ENCODE peak calls at places on chromosomes 7 and 10, in five cellular contexts. One of them, this sample, is unnamed.

GRCh38 chr10:91247360-91248111 is 27.1 kb downstream of the PCGF5 start:
- DNase-seq in GM12865: no peak
- DNase-seq in fibroblast of pulmonary artery: peak; percentile 34
- DNase-seq in hepatocyte: peak; percentile 5
- DNase-seq in stomach: no peak
- DNase-seq in this sample: peak; percentile 12

GRCh38 chr10:88781206-88781605 is 21.3 kb upstream of the LIPM start:
- DNase-seq in GM12865: no peak
- DNase-seq in fibroblast of pulmonary artery: no peak
- DNase-seq in hepatocyte: no peak
- DNase-seq in stomach: no peak
- DNase-seq in this sample: no peak

GRCh38 chr10:73039635-73040034 is 57.0 kb downstream of the P4HA1 start:
- DNase-seq in GM12865: no peak
- DNase-seq in fibroblast of pulmonary artery: peak; percentile 53
- DNase-seq in hepatocyte: no peak
- DNase-seq in stomach: no peak
- DNase-seq in this sample: peak; percentile 49

GRCh38 chr7:107230334-107230733 is 61.5 kb downstream of the HBP1 start:
- DNase-seq in GM12865: no peak
- DNase-seq in fibroblast of pulmonary artery: no peak
- DNase-seq in hepatocyte: no peak
- DNase-seq in stomach: no peak
- DNase-seq in this sample: no peak

GRCh38 chr10:59601985-59602384 is 107.7 kb downstream of the SLC16A9 start:
- DNase-seq in GM12865: no peak
- DNase-seq in fibroblast of pulmonary artery: no peak
- DNase-seq in hepatocyte: no peak
- DNase-seq in stomach: no peak
- DNase-seq in this sample: no peak

GRCh38 chr10:6766061-6766460 is 186.0 kb upstream of the PRKCQ start:
- DNase-seq in GM12865: no peak
- DNase-seq in fibroblast of pulmonary artery: peak; percentile 54
- DNase-seq in hepatocyte: peak; percentile 42
- DNase-seq in stomach: no peak
- DNase-seq in this sample: no peak

GRCh38 chr7:92987095-92987494 is 130.7 kb downstream of the SAMD9 start:
- DNase-seq in GM12865: no peak
- DNase-seq in fibroblast of pulmonary artery: peak; percentile 64
- DNase-seq in hepatocyte: no peak
- DNase-seq in stomach: no peak
- DNase-seq in this sample: peak; percentile 88

GRCh38 chr10:28408237-28408777 is 105.4 kb upstream of the MPP7 start:
- DNase-seq in GM12865: no peak
- DNase-seq in fibroblast of pulmonary artery: no peak
- DNase-seq in hepatocyte: no peak
- DNase-seq in stomach: no peak
- DNase-seq in this sample: no peak

GRCh38 chr7:56175784-56176183 is 59.6 kb upstream of the NUPR2 start:
- DNase-seq in GM12865: no peak
- DNase-seq in fibroblast of pulmonary artery: no peak
- DNase-seq in hepatocyte: no peak
- DNase-seq in stomach: no peak
- DNase-seq in this sample: no peak

GRCh38 chr7:156950381-156950858 is 908 bp downstream of the NOM1 start:
- DNase-seq in GM12865: no peak
- DNase-seq in fibroblast of pulmonary artery: peak; percentile 10
- DNase-seq in hepatocyte: no peak
- DNase-seq in stomach: no peak
- DNase-seq in this sample: no peak

GRCh38 chr7:156948361-156948760 is 1.2 kb upstream of the NOM1 start:
- DNase-seq in GM12865: no peak
- DNase-seq in fibroblast of pulmonary artery: no peak
- DNase-seq in hepatocyte: no peak
- DNase-seq in stomach: no peak
- DNase-seq in this sample: no peak

GRCh38 chr7:156944876-156945275 is 4.6 kb upstream of the NOM1 start:
- DNase-seq in GM12865: no peak
- DNase-seq in fibroblast of pulmonary artery: no peak
- DNase-seq in hepatocyte: no peak
- DNase-seq in stomach: no peak
- DNase-seq in this sample: no peak

GRCh38 chr7:156947120-156947843 is 2.2 kb upstream of the NOM1 start:
- DNase-seq in GM12865: no peak
- DNase-seq in fibroblast of pulmonary artery: no peak
- DNase-seq in hepatocyte: no peak
- DNase-seq in stomach: no peak
- DNase-seq in this sample: no peak

DNA sequence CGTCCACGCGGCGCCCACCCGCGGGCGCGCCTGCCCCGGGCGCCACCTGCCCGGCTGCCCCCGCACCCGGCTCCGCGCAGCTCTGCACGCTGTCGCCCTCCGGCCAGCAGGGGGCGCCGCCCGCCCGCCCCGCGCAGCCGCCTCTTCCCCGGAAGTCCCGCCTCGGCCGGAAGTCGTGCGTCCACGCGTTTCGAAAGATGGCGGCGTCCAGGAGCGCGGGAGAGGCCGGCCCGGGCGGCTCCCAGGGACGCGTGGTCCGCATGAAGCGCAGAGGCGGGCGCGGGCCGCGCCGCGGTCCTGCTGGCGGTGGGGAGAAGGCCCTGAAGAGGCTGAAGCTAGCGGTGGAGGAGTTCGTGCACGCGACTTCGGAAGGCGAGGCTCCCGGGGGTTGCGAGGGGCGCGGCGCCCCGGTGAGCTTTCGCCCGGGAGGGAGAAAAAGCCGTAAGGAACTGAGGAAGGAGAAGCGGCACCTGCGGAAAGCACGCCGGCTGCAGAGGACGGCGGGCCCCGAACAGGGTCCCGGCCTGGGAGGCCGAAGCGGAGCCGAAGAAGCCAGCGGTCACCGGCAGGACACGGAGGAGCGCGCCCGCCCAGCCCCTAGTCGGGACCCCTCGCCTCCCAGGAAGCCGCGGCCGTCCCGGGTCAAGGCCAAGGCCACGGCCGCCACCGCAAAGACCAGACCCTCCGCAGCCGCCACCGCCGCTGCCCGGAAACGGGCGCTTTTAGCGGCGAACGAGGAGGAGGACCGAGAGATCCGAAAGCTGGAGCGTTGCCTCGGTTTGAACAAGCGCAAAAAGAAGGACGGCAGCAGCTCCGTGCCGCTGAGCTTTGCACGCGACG is at the start of gene NOM1:
- DNase-seq in GM12865: peak; percentile 93
- DNase-seq in fibroblast of pulmonary artery: peak; percentile 83
- DNase-seq in hepatocyte: peak; percentile 94
- DNase-seq in stomach: peak; percentile 92
- DNase-seq in this sample: peak; percentile 3
- TF ChIP-seq CTCF in GM12865: peak; percentile 78
- TF ChIP-seq CTCF in fibroblast of pulmonary artery: peak; percentile 9
- TF ChIP-seq CTCF in hepatocyte: peak; percentile 70
- TF ChIP-seq CTCF in stomach: peak; percentile 76
- TF ChIP-seq CTCF in this sample: peak; percentile 69

GRCh38 chr10:86956195-86956840 is 1.1 kb downstream of the MMRN2 start:
- DNase-seq in GM12865: no peak
- DNase-seq in fibroblast of pulmonary artery: no peak
- DNase-seq in hepatocyte: no peak
- DNase-seq in stomach: no peak
- DNase-seq in this sample: no peak
- H3K4me3 ChIP-seq in GM12865: no peak overlapping the region
- H3K4me3 ChIP-seq in fibroblast of pulmonary artery: peak overlapping the region; percentile 7
- H3K4me3 ChIP-seq in hepatocyte: no peak overlapping the region
- H3K4me3 ChIP-seq in stomach: peak overlapping the region; percentile 39
- H3K4me3 ChIP-seq in this sample: no peak overlapping the region

DNA sequence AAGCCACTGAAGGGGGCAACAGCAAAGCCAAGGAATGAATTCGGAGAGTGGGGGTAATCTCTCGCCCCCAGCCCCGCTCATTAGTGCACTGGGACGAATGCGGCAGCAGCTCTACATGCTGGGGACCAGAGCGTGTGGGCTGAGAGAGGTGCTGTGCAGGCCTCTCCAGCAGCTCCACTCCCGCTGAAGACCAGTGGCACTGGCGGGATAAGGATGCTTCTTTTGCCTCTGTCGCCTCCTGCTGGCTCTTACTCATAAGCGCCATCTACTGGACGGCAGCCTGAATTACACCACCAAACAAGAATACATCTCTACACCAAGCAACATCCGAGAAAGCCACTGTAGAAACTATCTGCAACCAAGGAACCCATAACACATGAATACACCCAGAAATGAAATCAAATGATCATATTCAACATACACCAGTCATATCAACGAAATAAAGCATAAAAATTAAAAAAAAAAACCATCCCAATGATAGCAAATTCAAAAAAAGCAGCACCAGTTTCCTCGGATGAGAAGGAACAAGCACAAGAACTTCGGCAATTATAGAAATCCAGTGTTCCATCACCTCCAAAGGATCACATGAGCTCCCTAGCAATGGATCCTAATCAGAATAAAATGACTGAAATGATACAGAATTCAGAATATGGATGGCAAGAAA is 79.0 kb upstream of the TMEM168 start:
- DNase-seq in GM12865: peak; percentile 80
- DNase-seq in fibroblast of pulmonary artery: peak; percentile 64
- DNase-seq in hepatocyte: peak; percentile 14
- DNase-seq in stomach: peak; percentile 34
- DNase-seq in this sample: no peak
- TF ChIP-seq CTCF in GM12865: peak; percentile 94
- TF ChIP-seq CTCF in fibroblast of pulmonary artery: peak; percentile 93
- TF ChIP-seq CTCF in hepatocyte: peak; percentile 52
- TF ChIP-seq CTCF in stomach: peak; percentile 35
- TF ChIP-seq CTCF in this sample: peak; percentile 78

DNA sequence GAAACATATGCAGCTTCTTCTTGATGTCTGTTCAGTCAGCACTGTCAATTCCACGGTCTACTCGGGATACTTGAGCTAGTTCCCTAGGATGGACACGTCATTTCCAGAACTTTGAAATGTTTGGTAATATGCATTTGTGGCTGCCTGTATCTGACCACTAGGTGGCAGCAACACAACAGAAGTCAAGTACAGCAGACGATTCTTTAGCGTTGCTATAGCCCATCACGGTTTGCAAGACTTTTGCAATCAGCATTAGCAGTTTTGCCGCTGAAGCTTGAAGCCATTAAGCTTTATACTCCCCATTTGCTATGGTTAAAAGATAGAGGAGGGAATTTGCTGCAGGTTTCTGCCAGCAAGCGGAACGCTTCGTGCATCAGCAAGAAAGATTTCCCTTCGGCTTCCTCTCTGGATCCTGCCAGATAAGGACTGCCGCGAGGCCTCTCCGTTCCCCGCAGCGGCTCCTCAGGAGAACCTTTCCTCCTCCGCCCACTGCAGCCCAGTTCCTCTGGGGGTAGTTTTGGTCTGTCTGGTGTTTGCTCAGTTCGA is 63.5 kb downstream of the ABCC2 start:
- DNase-seq in GM12865: peak; percentile 92
- DNase-seq in fibroblast of pulmonary artery: peak; percentile 98
- DNase-seq in hepatocyte: peak; percentile 93
- DNase-seq in stomach: peak; percentile 77
- DNase-seq in this sample: peak; percentile 83
- H3K4me3 ChIP-seq in GM12865: no peak overlapping the region
- H3K4me3 ChIP-seq in fibroblast of pulmonary artery: peak overlapping the region; percentile 30
- H3K4me3 ChIP-seq in hepatocyte: no peak overlapping the region
- H3K4me3 ChIP-seq in stomach: peak overlapping the region; percentile 25
- H3K4me3 ChIP-seq in this sample: no peak overlapping the region

This sample was measured in AG04449.